ENCODE peak calls at places on chromosomes 4 and X, in six cellular contexts. One of them, this sample, is unnamed.

GRCh38 chrX:8244301-8244700 is 73.2 kb upstream of the VCX2 start:
- DNase-seq in GM12891: no peak
- DNase-seq in GM12878: no peak
- DNase-seq in H1: no peak
- DNase-seq in K562: no peak
- DNase-seq in HepG2: no peak
- DNase-seq in this sample: no peak

GRCh38 chr4:119585771-119586170 is 42.8 kb downstream of the PDE5A start:
- DNase-seq in GM12891: no peak
- DNase-seq in GM12878: no peak
- DNase-seq in H1: no peak
- DNase-seq in K562: no peak
- DNase-seq in HepG2: no peak
- DNase-seq in this sample: no peak

GRCh38 chr4:89307446-89308160 is at the start of gene GPRIN3:
- DNase-seq in GM12891: no peak
- DNase-seq in GM12878: no peak
- DNase-seq in H1: no peak
- DNase-seq in K562: no peak
- DNase-seq in HepG2: no peak
- DNase-seq in this sample: peak

GRCh38 chrX:35380808-35381700 is 417.1 kb upstream of the MAGEB16 start:
- DNase-seq in GM12891: no peak
- DNase-seq in GM12878: peak
- DNase-seq in H1: no peak
- DNase-seq in K562: peak
- DNase-seq in HepG2: peak
- DNase-seq in this sample: no peak

GRCh38 chrX:134836497-134836968 is 154.3 kb upstream of the SMIM10 start:
- DNase-seq in GM12891: no peak
- DNase-seq in GM12878: no peak
- DNase-seq in H1: no peak
- DNase-seq in K562: peak
- DNase-seq in HepG2: no peak
- DNase-seq in this sample: no peak

GRCh38 chrX:50988649-50989048 is 78.1 kb downstream of the BMP15 start:
- DNase-seq in GM12891: no peak
- DNase-seq in GM12878: no peak
- DNase-seq in H1: no peak
- DNase-seq in K562: no peak
- DNase-seq in HepG2: no peak
- DNase-seq in this sample: no peak

GRCh38 chrX:128929281-128930057 is 593.8 kb downstream of the SMARCA1 start:
- DNase-seq in GM12891: no peak
- DNase-seq in GM12878: no peak
- DNase-seq in H1: no peak
- DNase-seq in K562: no peak
- DNase-seq in HepG2: peak
- DNase-seq in this sample: no peak

GRCh38 chr4:173272987-173273386 is 61.2 kb downstream of the HMGB2 start:
- DNase-seq in GM12891: no peak
- DNase-seq in GM12878: no peak
- DNase-seq in H1: no peak
- DNase-seq in K562: no peak
- DNase-seq in HepG2: no peak
- DNase-seq in this sample: no peak

GRCh38 chrX:128622296-128622695 is 570.1 kb upstream of the ACTRT1 start:
- DNase-seq in GM12891: no peak
- DNase-seq in GM12878: no peak
- DNase-seq in H1: no peak
- DNase-seq in K562: no peak
- DNase-seq in HepG2: no peak
- DNase-seq in this sample: no peak

GRCh38 chr4:174763454-174764104 is 65.5 kb downstream of the GLRA3 start:
- DNase-seq in GM12891: no peak
- DNase-seq in GM12878: no peak
- DNase-seq in H1: no peak
- DNase-seq in K562: no peak
- DNase-seq in HepG2: no peak
- DNase-seq in this sample: no peak

GRCh38 chr4:142773505-142773904 is 72.6 kb downstream of the INPP4B start:
- DNase-seq in GM12891: no peak
- DNase-seq in GM12878: no peak
- DNase-seq in H1: no peak
- DNase-seq in K562: no peak
- DNase-seq in HepG2: no peak
- DNase-seq in this sample: no peak

GRCh38 chrX:39752820-39753219 is 344.9 kb downstream of the BCOR start:
- DNase-seq in GM12891: no peak
- DNase-seq in GM12878: no peak
- DNase-seq in H1: no peak
- DNase-seq in K562: no peak
- DNase-seq in HepG2: no peak
- DNase-seq in this sample: no peak

GRCh38 chr4:125357675-125358074 is 42.9 kb downstream of the FAT4 start:
- DNase-seq in GM12891: no peak
- DNase-seq in GM12878: no peak
- DNase-seq in H1: peak
- DNase-seq in K562: no peak
- DNase-seq in HepG2: no peak
- DNase-seq in this sample: no peak

GRCh38 chr4:105414316-105414715 is 59.5 kb downstream of the PPA2 start:
- DNase-seq in GM12891: no peak
- DNase-seq in GM12878: no peak
- DNase-seq in H1: no peak
- DNase-seq in K562: no peak
- DNase-seq in HepG2: no peak
- DNase-seq in this sample: no peak

GRCh38 chr4:4256799-4257198 is 8.8 kb upstream of the TMEM128 start:
- DNase-seq in GM12891: no peak
- DNase-seq in GM12878: no peak
- DNase-seq in H1: no peak
- DNase-seq in K562: no peak
- DNase-seq in HepG2: no peak
- DNase-seq in this sample: no peak

GRCh38 chrX:136387951-136388502 is 87.3 kb downstream of the ADGRG4 start:
- DNase-seq in GM12891: no peak
- DNase-seq in GM12878: no peak
- DNase-seq in H1: no peak
- DNase-seq in K562: no peak
- DNase-seq in HepG2: no peak
- DNase-seq in this sample: no peak

GRCh38 chr4:78747328-78747946 is 28.7 kb upstream of the BMP2K start:
- DNase-seq in GM12891: no peak
- DNase-seq in GM12878: no peak
- DNase-seq in H1: no peak
- DNase-seq in K562: no peak
- DNase-seq in HepG2: no peak
- DNase-seq in this sample: no peak

GRCh38 chr4:83974111-83974789 is 438.3 kb downstream of the GPAT3 start:
- DNase-seq in GM12891: no peak
- DNase-seq in GM12878: no peak
- DNase-seq in H1: no peak
- DNase-seq in K562: no peak
- DNase-seq in HepG2: no peak
- DNase-seq in this sample: no peak

GRCh38 chr4:173235050-173235449 is 66.4 kb downstream of the GALNT7 start:
- DNase-seq in GM12891: no peak
- DNase-seq in GM12878: no peak
- DNase-seq in H1: no peak
- DNase-seq in K562: no peak
- DNase-seq in HepG2: no peak
- DNase-seq in this sample: no peak

GRCh38 chr4:8542776-8543525 is 37.2 kb upstream of the GPR78 start:
- DNase-seq in GM12891: no peak
- DNase-seq in GM12878: no peak
- DNase-seq in H1: no peak
- DNase-seq in K562: no peak
- DNase-seq in HepG2: no peak
- DNase-seq in this sample: peak

GRCh38 chr4:2168469-2169319 is 73.2 kb downstream of the HAUS3 start:
- DNase-seq in GM12891: no peak
- DNase-seq in GM12878: no peak
- DNase-seq in H1: no peak
- DNase-seq in K562: no peak
- DNase-seq in HepG2: no peak
- DNase-seq in this sample: no peak

GRCh38 chr4:118981839-118982381 is 93.3 kb downstream of the SYNPO2 start:
- DNase-seq in GM12891: peak
- DNase-seq in GM12878: no peak
- DNase-seq in H1: no peak
- DNase-seq in K562: peak
- DNase-seq in HepG2: peak
- DNase-seq in this sample: peak

GRCh38 chrX:101206471-101206870 is 13.1 kb upstream of the DRP2 start:
- DNase-seq in GM12891: no peak
- DNase-seq in GM12878: no peak
- DNase-seq in H1: no peak
- DNase-seq in K562: peak
- DNase-seq in HepG2: peak
- DNase-seq in this sample: no peak

GRCh38 chr4:114057746-114058145 is 78.3 kb upstream of the ARSJ start:
- DNase-seq in GM12891: no peak
- DNase-seq in GM12878: no peak
- DNase-seq in H1: no peak
- DNase-seq in K562: no peak
- DNase-seq in HepG2: peak
- DNase-seq in this sample: no peak

GRCh38 chr4:96146686-96147085 is 306.8 kb downstream of the PDHA2 start:
- DNase-seq in GM12891: no peak
- DNase-seq in GM12878: no peak
- DNase-seq in H1: no peak
- DNase-seq in K562: no peak
- DNase-seq in HepG2: no peak
- DNase-seq in this sample: no peak

GRCh38 chrX:119688856-119689455 is 4.0 kb downstream of the SEPTIN6 start:
- DNase-seq in GM12891: no peak
- DNase-seq in GM12878: no peak
- DNase-seq in H1: no peak
- DNase-seq in K562: no peak
- DNase-seq in HepG2: no peak
- DNase-seq in this sample: no peak

GRCh38 chr4:183438458-183439113 is 5.8 kb upstream of the CDKN2AIP start:
- DNase-seq in GM12891: no peak
- DNase-seq in GM12878: no peak
- DNase-seq in H1: no peak
- DNase-seq in K562: no peak
- DNase-seq in HepG2: peak
- DNase-seq in this sample: no peak

GRCh38 chr4:173270312-173271027 is 63.7 kb downstream of the HMGB2 start:
- DNase-seq in GM12891: no peak
- DNase-seq in GM12878: no peak
- DNase-seq in H1: no peak
- DNase-seq in K562: no peak
- DNase-seq in HepG2: no peak
- DNase-seq in this sample: no peak

GRCh38 chrX:48468247-48468671 is 1.8 kb downstream of the SLC38A5 start:
- DNase-seq in GM12891: peak
- DNase-seq in GM12878: no peak
- DNase-seq in H1: no peak
- DNase-seq in K562: peak
- DNase-seq in HepG2: no peak
- DNase-seq in this sample: peak

DNA sequence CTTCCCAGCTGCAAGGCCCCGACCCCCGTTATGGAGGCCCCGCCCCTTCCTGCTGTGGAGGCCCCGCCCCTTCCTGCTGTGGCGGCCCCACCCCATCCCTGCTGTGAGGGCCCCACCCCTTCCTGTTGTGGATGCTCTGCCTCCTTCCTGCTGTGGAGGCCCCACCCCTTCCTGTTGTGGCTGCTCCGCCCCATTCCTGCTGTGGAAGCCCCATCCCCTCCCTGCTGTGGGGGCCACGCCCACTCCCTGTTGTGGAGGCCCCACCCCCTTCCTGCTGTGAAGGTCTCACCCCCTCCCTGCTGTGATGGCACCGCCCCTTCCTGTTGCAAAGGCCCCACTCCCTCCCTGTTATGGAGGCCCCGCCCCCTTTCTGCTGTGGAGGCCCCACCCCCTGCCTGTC is 104.9 kb upstream of the PSAPL1 start:
- DNase-seq in GM12891: peak
- DNase-seq in GM12878: no peak
- DNase-seq in H1: no peak
- DNase-seq in K562: peak
- DNase-seq in HepG2: peak
- DNase-seq in this sample: peak
- TF ChIP-seq TAF1 in GM12891: no peak
- TF ChIP-seq TAF1 in GM12878: no peak
- TF ChIP-seq TAF1 in H1: no peak
- TF ChIP-seq TAF1 in K562: no peak
- TF ChIP-seq TAF1 in HepG2: no peak
- TF ChIP-seq TAF1 in this sample: no peak

DNA sequence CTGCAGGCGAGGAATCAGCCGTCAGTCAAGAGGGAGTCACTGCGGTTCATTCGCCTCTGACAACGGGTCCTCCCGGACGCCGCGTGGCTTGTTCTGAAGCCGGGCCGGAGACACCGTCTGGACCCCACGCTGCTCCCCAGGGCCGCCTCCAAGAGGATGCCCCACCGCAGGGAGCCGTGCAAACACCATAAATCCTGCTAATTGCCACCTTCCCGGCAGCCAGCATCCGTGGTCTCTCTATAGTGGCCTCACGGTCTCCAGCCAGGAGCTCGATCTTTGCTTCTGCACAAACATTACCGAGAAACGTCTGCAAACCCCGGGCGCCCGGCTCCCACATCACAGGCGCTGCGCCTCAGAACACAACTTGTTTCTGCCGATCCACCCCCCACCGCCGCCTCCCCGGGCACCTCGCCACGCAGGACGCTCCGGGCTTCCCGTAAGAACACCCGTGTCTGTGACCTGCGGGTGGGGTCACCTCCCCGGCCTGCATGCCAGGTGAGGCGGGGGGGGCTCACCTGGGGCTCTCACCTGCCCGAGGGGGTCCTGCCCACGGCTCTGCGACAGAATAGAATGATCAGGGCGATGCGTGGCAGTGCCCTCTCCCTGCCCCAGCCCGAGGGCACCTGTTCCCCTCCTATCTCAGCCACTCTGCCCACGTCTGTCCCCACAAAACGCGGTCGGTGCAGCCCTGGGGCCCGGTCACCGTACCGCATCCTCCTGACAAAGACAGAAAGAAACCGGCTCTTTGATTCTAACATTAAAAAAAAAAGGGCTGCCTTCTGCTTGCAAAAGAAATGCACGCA is 32.4 kb upstream of the PPP2R3B start:
- DNase-seq in GM12891: no peak
- DNase-seq in GM12878: no peak
- DNase-seq in H1: no peak
- DNase-seq in K562: no peak
- DNase-seq in HepG2: no peak
- DNase-seq in this sample: no peak
- TF ChIP-seq POLR2A in GM12891: no peak
- TF ChIP-seq POLR2A in GM12878: no peak
- TF ChIP-seq POLR2A in H1: no peak
- TF ChIP-seq POLR2A in K562: no peak
- TF ChIP-seq POLR2A in HepG2: no peak
- TF ChIP-seq POLR2A in this sample: no peak

GRCh38 chr4:141311805-141312204 is 91.1 kb downstream of the ZNF330 start:
- DNase-seq in GM12891: no peak
- DNase-seq in GM12878: no peak
- DNase-seq in H1: no peak
- DNase-seq in K562: no peak
- DNase-seq in HepG2: no peak
- DNase-seq in this sample: no peak
- TF ChIP-seq POLR2AphosphoS5 in GM12891: no peak
- TF ChIP-seq POLR2AphosphoS5 in GM12878: no peak
- TF ChIP-seq POLR2AphosphoS5 in H1: no peak
- TF ChIP-seq POLR2AphosphoS5 in K562: no peak
- TF ChIP-seq POLR2AphosphoS5 in HepG2: no peak
- TF ChIP-seq POLR2AphosphoS5 in this sample: no peak

GRCh38 chr4:38069271-38069760 is 109.1 kb downstream of the PTTG2 start:
- DNase-seq in GM12891: peak
- DNase-seq in GM12878: no peak
- DNase-seq in H1: no peak
- DNase-seq in K562: peak
- DNase-seq in HepG2: no peak
- DNase-seq in this sample: no peak
- TF ChIP-seq TAF1 in GM12891: no peak
- TF ChIP-seq TAF1 in GM12878: no peak
- TF ChIP-seq TAF1 in H1: no peak
- TF ChIP-seq TAF1 in K562: no peak
- TF ChIP-seq TAF1 in HepG2: no peak
- TF ChIP-seq TAF1 in this sample: no peak